ENCODE peak calls at places on chromosomes 11 and 22, in ten cellular contexts. Q is ovary; S is HCT116; E is GM10248; U is Calu3; N is activated CD8-positive, alpha-beta T cell treated with anti-CD3 and anti-CD28 coated beads for 36 hours; I is RWPE1; Z is psoas muscle; O is transverse colon; P is AG04449. R is an unnamed sample.

GRCh38 chr22:27223317-27224177 is 566.2 kb downstream of the MIAT start:
- DNase-seq in O (no peak), I (no peak), N (no peak), Q (no peak), U (peak; percentile 11), P (peak; percentile 79), E (no peak), Z (no peak), S (no peak), R (no peak)

GRCh38 chr11:127052420-127052819 is 51.9 kb upstream of the KIRREL3 start:
- DNase-seq in O (no peak), I (no peak), Z (no peak), P (no peak), E (no peak), S (no peak), U (no peak), Q (no peak), N (no peak), R (no peak)

GRCh38 chr11:12324585-12324984 is 52.8 kb upstream of the PARVA start:
- DNase-seq in U (no peak), N (no peak), Q (no peak), S (no peak), E (no peak), Z (no peak), O (no peak), I (no peak), P (no peak), R (no peak)

GRCh38 chr11:101030692-101031091 is 98.9 kb downstream of the PGR start:
- DNase-seq in N (no peak), U (no peak), I (no peak), P (no peak), O (no peak), S (no peak), Q (no peak), Z (no peak), E (no peak), R (no peak)

GRCh38 chr11:82004537-82005213 is 729.0 kb downstream of the FAM181B start:
- DNase-seq in N (peak; percentile 10), U (no peak), Z (no peak), S (no peak), Q (no peak), O (no peak), E (no peak), P (no peak), I (no peak), R (no peak)

GRCh38 chr11:76424891-76425290 is 19.9 kb upstream of the EMSY start:
- DNase-seq in Z (no peak), S (no peak), E (no peak), U (no peak), I (no peak), O (no peak), P (no peak), N (no peak), Q (no peak), R (no peak)

GRCh38 chr11:38356255-38356654 is 1758.2 kb upstream of the RAG2 start:
- DNase-seq in P (no peak), Z (no peak), S (no peak), I (no peak), U (no peak), Q (no peak), O (no peak), N (no peak), E (no peak), R (no peak)

GRCh38 chr11:206516-207212 is 535 bp downstream of the BET1L start:
- DNase-seq in N (peak; percentile 23), Z (no peak), O (peak; percentile 62), Q (peak; percentile 43), I (peak; percentile 20), U (no peak), E (no peak), S (no peak), P (no peak), R (no peak)

GRCh38 chr22:35172452-35172851 is 84.8 kb upstream of the HMGXB4 start:
- DNase-seq in O (no peak), S (no peak), I (no peak), Z (no peak), E (no peak), P (no peak), U (no peak), Q (no peak), N (no peak), R (no peak)

GRCh38 chr11:127074151-127074761 is 73.7 kb upstream of the KIRREL3 start:
- DNase-seq in Z (no peak), N (peak; percentile 4), Q (no peak), S (no peak), P (peak; percentile 29), E (peak; percentile 66), O (peak; percentile 66), I (peak; percentile 4), U (peak; percentile 60), R (no peak)

GRCh38 chr22:46202897-46203589 is 47.0 kb downstream of the CDPF1 start:
- DNase-seq in S (no peak), E (no peak), Z (no peak), I (no peak), P (no peak), U (no peak), N (no peak), Q (no peak), O (peak; percentile 43), R (no peak)

GRCh38 chr11:126443120-126443519 is 87.6 kb downstream of the ST3GAL4 start:
- DNase-seq in S (no peak), Z (no peak), N (no peak), P (no peak), I (no peak), O (no peak), Q (no peak), E (no peak), U (no peak), R (no peak)

GRCh38 chr22:42993651-42994275 is 21.2 kb downstream of the PACSIN2 start:
- DNase-seq in O (no peak), E (no peak), Q (no peak), Z (no peak), N (no peak), S (no peak), P (no peak), I (no peak), U (no peak), R (no peak)

GRCh38 chr22:42992886-42993479 is 22.0 kb downstream of the PACSIN2 start:
- DNase-seq in N (no peak), Z (no peak), I (no peak), Q (no peak), P (no peak), S (no peak), U (no peak), O (no peak), E (no peak), R (no peak)

GRCh38 chr22:42992092-42992491 is 22.9 kb downstream of the PACSIN2 start:
- DNase-seq in P (no peak), E (no peak), S (no peak), O (no peak), N (no peak), Z (no peak), I (no peak), U (no peak), Q (no peak), R (no peak)

GRCh38 chr22:42991010-42991651 is 23.8 kb downstream of the PACSIN2 start:
- DNase-seq in N (no peak), I (no peak), E (no peak), Q (no peak), O (peak; percentile 69), S (no peak), U (no peak), P (peak; percentile 60), Z (no peak), R (no peak)

DNA sequence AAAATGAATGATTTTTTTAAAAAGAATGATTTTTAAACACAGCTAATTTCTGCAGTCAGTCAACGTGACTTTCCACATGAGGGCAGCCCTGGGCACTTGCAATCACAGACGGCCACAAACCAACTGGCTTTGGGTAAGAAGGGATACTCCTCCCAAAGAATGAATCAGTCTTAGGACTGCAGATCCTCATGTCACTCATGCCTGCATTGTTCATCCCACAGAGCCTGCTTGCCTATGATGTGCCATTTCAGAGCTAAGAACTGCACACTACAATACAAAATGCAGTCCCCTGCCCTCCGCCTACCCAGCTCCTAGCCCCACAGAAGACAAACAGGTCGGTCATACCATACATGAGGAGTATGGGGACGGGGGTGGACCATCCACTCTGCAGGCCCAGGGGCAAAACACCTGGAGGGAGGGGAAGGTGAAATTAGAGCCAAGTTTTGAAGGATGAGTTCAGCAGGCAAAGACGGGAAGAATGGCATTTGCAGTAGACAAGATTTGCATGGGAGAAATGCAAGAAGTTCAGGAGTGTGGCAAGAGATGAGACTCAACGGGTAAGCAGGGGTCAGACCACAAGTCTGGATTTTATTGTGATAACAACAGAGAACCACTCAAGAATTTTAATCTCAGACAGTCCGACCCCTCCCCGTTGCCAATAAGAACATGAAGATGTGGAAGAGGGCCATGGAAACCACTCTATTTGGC is 24.7 kb downstream of the PACSIN2 start:
- DNase-seq in E (no peak), Z (no peak), Q (no peak), U (peak; percentile 31), O (peak; percentile 36), I (peak; percentile 77), P (peak; percentile 63), S (no peak), N (no peak), R (no peak)
- TF ChIP-seq CTCF in E (peak; percentile 25), Z (peak; percentile 31), Q (no peak), U (no peak), O (no peak), I (peak; percentile 58), P (peak; percentile 60), S (peak; percentile 30), N (no peak), R (no peak)

GRCh38 chr22:20128902-20129746 is 2.5 kb upstream of the ZDHHC8 start:
- DNase-seq in N (peak; percentile 72), E (no peak), Q (no peak), Z (no peak), P (no peak), S (no peak), O (peak; percentile 38), I (no peak), U (peak; percentile 34), R (no peak)
- TF ChIP-seq CTCF in N (peak; percentile 63), E (peak; percentile 43), Q (no peak), Z (peak; percentile 40), P (peak; percentile 52), S (peak; percentile 67), O (peak; percentile 13), I (peak; percentile 14), U (no peak), R (no peak)

DNA sequence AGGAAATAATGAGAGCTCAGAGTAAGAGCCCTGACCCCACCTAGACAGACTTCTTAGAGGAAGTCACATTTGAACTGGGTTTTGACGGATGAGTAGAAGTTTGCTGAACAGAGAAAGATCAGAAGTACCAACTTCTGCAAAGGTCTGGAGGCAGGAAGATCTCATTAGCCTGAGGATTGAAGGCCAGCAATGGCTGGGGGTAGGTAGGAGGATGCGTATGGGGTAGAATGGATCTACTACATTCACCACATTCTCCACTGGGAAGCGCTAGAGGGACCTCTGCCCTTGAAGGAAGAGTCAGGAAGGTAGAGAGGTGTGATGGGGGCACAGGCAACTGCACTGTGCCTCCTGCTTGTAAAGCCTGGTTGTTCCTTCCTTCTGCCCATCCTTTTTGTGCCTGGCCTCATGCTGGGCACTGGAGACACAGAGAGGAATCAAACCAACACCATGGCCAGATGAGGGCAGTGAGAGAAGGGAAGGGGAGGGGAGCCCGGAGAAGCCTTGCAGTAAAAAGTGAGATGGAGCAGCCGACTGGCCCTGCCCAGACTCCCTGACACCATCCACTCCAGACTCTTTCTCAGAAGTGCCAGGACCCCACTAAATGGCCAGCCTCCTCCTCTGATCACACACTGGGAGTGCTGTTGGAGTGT is 4.9 kb downstream of the TPBGL start:
- DNase-seq in U (no peak), Q (no peak), P (no peak), I (no peak), E (no peak), N (no peak), S (no peak), Z (no peak), O (no peak), R (no peak)
- TF ChIP-seq CTCF in U (no peak), Q (no peak), P (no peak), I (no peak), E (no peak), N (no peak), S (peak; percentile 30), Z (no peak), O (no peak), R (no peak)

GRCh38 chr11:93783767-93784151 is 323 bp upstream of the MED17 start:
- DNase-seq in S (no peak), O (no peak), P (no peak), E (no peak), N (no peak), Q (no peak), U (no peak), I (no peak), Z (no peak), R (no peak)
- TF ChIP-seq CTCF in S (no peak), O (no peak), P (no peak), E (no peak), N (no peak), Q (no peak), U (no peak), I (no peak), Z (no peak), R (no peak)

R was measured in progenitor cell of endocrine pancreas.